ENCODE peak calls at places on chromosomes 16 and 17, in seven cellular contexts. Y, L, J, G, K, D and B are unnamed samples.

GRCh38 chr16:1991135-1991551 is 1.4 kb downstream of the SYNGR3 start:
- DNase-seq in D (peak), G (no peak), J (no peak), Y (no peak), K (no peak), L (no peak), B (no peak)

GRCh38 chr16:85328665-85329058 is 216.4 kb upstream of the CIBAR2 start:
- DNase-seq in D (no peak), Y (no peak), G (no peak), K (no peak), L (no peak), J (no peak), B (no peak)

GRCh38 chr16:66728117-66728787 is 23.2 kb downstream of the DYNC1LI2 start:
- DNase-seq in K (peak), L (no peak), Y (peak), D (no peak), G (peak), J (no peak), B (peak)

GRCh38 chr17:55691666-55692065 is 31.0 kb downstream of the TMEM100 start:
- DNase-seq in L (no peak), D (no peak), G (no peak), K (no peak), J (no peak), Y (no peak), B (no peak)

GRCh38 chr17:28807925-28808641 is 34.5 kb downstream of the FAM222B start:
- DNase-seq in G (no peak), K (peak), J (no peak), D (no peak), L (no peak), Y (peak), B (peak)

GRCh38 chr17:16361874-16362273 is 8.6 kb upstream of the CENPV start:
- DNase-seq in G (no peak), Y (no peak), K (no peak), L (no peak), J (no peak), D (no peak), B (no peak)

GRCh38 chr16:54722210-54722676 is 208.4 kb upstream of the IRX5 start:
- DNase-seq in L (no peak), Y (no peak), J (no peak), G (no peak), D (no peak), K (no peak), B (no peak)

GRCh38 chr16:11389083-11389482 is 43.8 kb downstream of the RMI2 start:
- DNase-seq in Y (no peak), L (no peak), J (no peak), D (no peak), G (no peak), K (no peak), B (no peak)

GRCh38 chr17:78122991-78123249 is 5.6 kb downstream of the TMC6 start:
- DNase-seq in Y (no peak), L (no peak), D (no peak), J (no peak), K (no peak), G (no peak), B (no peak)

GRCh38 chr16:66427451-66427860 is 361 bp downstream of the BEAN1 start:
- DNase-seq in J (no peak), K (no peak), G (no peak), Y (no peak), L (no peak), D (no peak), B (no peak)

GRCh38 chr17:792277-792676 is 10.1 kb downstream of the MRM3 start:
- DNase-seq in L (no peak), K (peak), Y (no peak), G (no peak), D (no peak), J (no peak), B (no peak)

GRCh38 chr17:82435601-82436583 is 14.7 kb downstream of the CYBC1 start:
- DNase-seq in Y (no peak), D (no peak), G (no peak), L (no peak), K (no peak), J (no peak), B (no peak)

GRCh38 chr16:30870904-30871303 is 23.0 kb downstream of the BCL7C start:
- DNase-seq in J (no peak), K (no peak), D (no peak), G (no peak), L (no peak), Y (no peak), B (no peak)

GRCh38 chr16:80167657-80168056 is 373.1 kb upstream of the DYNLRB2 start:
- DNase-seq in G (no peak), D (no peak), Y (no peak), L (no peak), J (no peak), K (no peak), B (no peak)

GRCh38 chr16:46629331-46629843 is 8.2 kb upstream of the SHCBP1 start:
- DNase-seq in D (no peak), G (no peak), J (no peak), Y (peak), L (no peak), K (peak), B (no peak)

GRCh38 chr16:31099860-31100638 is 5.5 kb upstream of the VKORC1 start:
- DNase-seq in K (no peak), D (no peak), J (no peak), Y (peak), G (no peak), L (no peak), B (no peak)

GRCh38 chr17:13477180-13477611 is 124.5 kb downstream of the HS3ST3A1 start:
- DNase-seq in G (no peak), D (no peak), L (no peak), J (no peak), K (no peak), Y (peak), B (no peak)

GRCh38 chr16:23952128-23953041 is 116.6 kb downstream of the PRKCB start:
- DNase-seq in K (no peak), Y (no peak), L (no peak), G (no peak), D (no peak), J (no peak), B (no peak)

GRCh38 chr16:29316673-29317237 is 89.8 kb downstream of the NPIPB11 start:
- DNase-seq in Y (no peak), K (no peak), G (no peak), L (no peak), J (no peak), D (no peak), B (no peak)

GRCh38 chr16:29862383-29862883 is 593 bp downstream of the CDIPT start:
- DNase-seq in L (peak), Y (peak), K (no peak), J (no peak), G (no peak), D (no peak), B (no peak)

GRCh38 chr16:47927330-47927729 is 228.5 kb downstream of the ABCC12 start:
- DNase-seq in G (no peak), D (no peak), J (no peak), Y (peak), K (no peak), L (no peak), B (no peak)

GRCh38 chr17:27649929-27650328 is 18.9 kb downstream of the LGALS9 start:
- DNase-seq in J (no peak), K (no peak), L (peak), G (no peak), D (no peak), Y (no peak), B (no peak)

GRCh38 chr17:68706351-68706750 is 105.2 kb upstream of the FAM20A start:
- DNase-seq in K (no peak), D (no peak), J (no peak), L (no peak), G (no peak), Y (no peak), B (no peak)

GRCh38 chr17:13650096-13650675 is 48.5 kb upstream of the HS3ST3A1 start:
- DNase-seq in K (no peak), J (no peak), L (no peak), G (no peak), D (no peak), Y (no peak), B (no peak)

GRCh38 chr17:41486809-41487530 is 2.7 kb downstream of the KRT36 start:
- DNase-seq in J (no peak), Y (no peak), L (no peak), K (no peak), G (no peak), D (no peak), B (no peak)

GRCh38 chr16:19463468-19464315 is 46.0 kb downstream of the TMC5 start:
- DNase-seq in G (no peak), J (no peak), L (no peak), D (no peak), K (no peak), Y (no peak), B (no peak)

GRCh38 chr17:79745641-79746105 is 14.9 kb downstream of the ENPP7 start:
- DNase-seq in L (no peak), J (no peak), D (peak), Y (no peak), G (no peak), K (no peak), B (no peak)

GRCh38 chr16:57536306-57537193 is at the start of gene CCDC102A:
- DNase-seq in L (peak), D (peak), J (peak), Y (no peak), K (no peak), G (peak), B (no peak)

GRCh38 chr17:3875317-3875716 is 17.5 kb downstream of the CAMKK1 start:
- DNase-seq in D (no peak), Y (no peak), K (no peak), J (no peak), G (no peak), L (no peak), B (no peak)

GRCh38 chr17:3867106-3867505 is 21.1 kb upstream of the NCBP3 start:
- DNase-seq in K (no peak), Y (no peak), L (no peak), G (no peak), D (no peak), J (no peak), B (no peak)

GRCh38 chr17:3873862-3874261 is 19.0 kb downstream of the CAMKK1 start:
- DNase-seq in Y (no peak), D (no peak), G (no peak), K (no peak), J (no peak), L (no peak), B (no peak)

GRCh38 chr17:3867606-3868005 is 21.6 kb upstream of the NCBP3 start:
- DNase-seq in G (no peak), L (no peak), D (no peak), K (no peak), J (no peak), Y (no peak), B (no peak)

DNA sequence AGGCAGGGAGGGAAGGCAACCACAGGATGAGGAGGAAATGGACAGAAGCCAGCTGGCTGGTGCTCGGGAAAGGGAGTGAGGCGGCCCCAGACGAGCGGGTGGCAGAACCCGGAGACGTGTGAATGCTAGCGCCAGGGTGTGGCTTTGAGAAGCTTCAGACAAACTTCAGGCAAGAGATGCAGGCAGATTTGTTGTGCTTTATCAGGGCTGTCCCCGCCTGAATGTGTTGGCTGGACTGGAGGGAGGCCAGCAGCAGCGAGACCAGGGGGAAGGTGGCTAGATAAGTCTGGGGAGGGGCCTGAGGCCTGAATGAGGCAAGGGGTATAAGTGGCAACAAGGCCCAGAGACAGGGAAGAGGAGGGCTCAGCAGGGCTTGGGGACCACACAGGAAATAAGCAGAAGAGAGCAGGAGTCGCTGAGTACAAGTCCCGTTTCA is 22.0 kb downstream of the CAMKK1 start:
- DNase-seq in K (no peak), L (no peak), D (peak), J (no peak), G (no peak), Y (peak), B (no peak)
- H3K4me3 ChIP-seq in K (no peak), L (no peak), D (no peak), J (no peak), G (no peak), Y (no peak), B (no peak)

GRCh38 chr17:45200701-45201100 is 21.0 kb upstream of the FMNL1 start:
- DNase-seq in G (no peak), Y (no peak), L (peak), D (peak), K (no peak), J (no peak), B (no peak)

GRCh38 chr17:45201457-45201856 is 20.2 kb upstream of the FMNL1 start:
- DNase-seq in K (no peak), G (no peak), L (no peak), Y (no peak), D (no peak), J (no peak), B (no peak)

GRCh38 chr17:45197108-45197507 is 24.6 kb upstream of the FMNL1 start:
- DNase-seq in K (no peak), D (no peak), J (no peak), Y (no peak), G (no peak), L (no peak), B (no peak)

GRCh38 chr17:45195424-45195823 is 26.3 kb upstream of the FMNL1 start:
- DNase-seq in L (no peak), K (no peak), G (no peak), D (no peak), Y (no peak), J (no peak), B (no peak)

GRCh38 chr17:45197555-45198334 is 23.9 kb upstream of the FMNL1 start:
- DNase-seq in J (peak), D (peak), G (peak), L (peak), Y (peak), K (peak), B (peak)
- TF ChIP-seq CTCF in J (peak), D (peak), G (peak), L (peak), Y (peak), K (peak), B (peak)

GRCh38 chr17:76441681-76442340 is 11.1 kb downstream of the UBE2O start:
- DNase-seq in K (no peak), L (no peak), Y (no peak), D (no peak), G (no peak), J (no peak), B (no peak)

GRCh38 chr17:76446449-76447231 is 6.3 kb downstream of the UBE2O start:
- DNase-seq in Y (peak), D (no peak), K (peak), L (no peak), G (no peak), J (no peak), B (peak)

GRCh38 chr17:76442341-76443338 is 10.3 kb downstream of the UBE2O start:
- DNase-seq in L (no peak), D (no peak), G (no peak), Y (peak), K (no peak), J (no peak), B (no peak)

GRCh38 chr17:76445697-76446448 is 7.1 kb downstream of the UBE2O start:
- DNase-seq in D (no peak), G (no peak), K (no peak), Y (no peak), L (no peak), J (no peak), B (no peak)

DNA sequence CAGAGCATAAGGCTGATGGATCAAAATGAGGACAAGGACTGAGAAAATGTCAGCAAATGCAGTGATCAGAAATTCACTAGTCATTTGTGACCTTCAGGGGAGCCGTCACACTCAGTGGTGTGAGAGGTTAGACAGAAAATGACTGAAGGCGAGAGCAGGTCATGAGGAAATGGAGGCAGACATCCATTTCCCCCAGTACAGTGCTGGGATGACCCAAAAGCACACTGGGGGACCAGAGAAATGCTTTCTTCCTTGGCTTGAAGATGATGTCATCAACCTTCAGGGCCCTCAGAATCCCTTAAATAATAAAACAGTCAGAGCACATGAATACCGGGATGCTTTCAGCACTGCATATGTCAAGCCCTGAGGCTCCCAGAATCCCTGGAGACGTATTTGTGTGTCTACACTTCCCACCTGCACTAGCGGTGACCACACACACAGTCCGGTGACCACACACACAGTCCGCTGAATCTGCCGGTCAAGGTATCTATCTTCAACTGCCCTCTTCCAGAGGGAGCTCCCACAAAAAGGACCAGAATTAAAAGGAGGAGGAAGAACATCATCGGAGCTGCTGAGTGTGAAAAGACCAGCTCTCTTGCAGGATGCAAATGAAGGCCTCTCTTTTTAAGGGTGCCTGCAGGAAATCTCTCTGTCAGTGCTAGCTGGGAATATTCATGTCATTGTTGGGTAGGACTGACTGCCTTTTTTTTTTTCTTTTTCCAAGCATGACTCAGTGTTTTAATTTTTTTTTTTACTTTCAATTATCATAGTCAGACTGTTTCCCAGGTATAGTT is 8.2 kb downstream of the UBE2O start:
- DNase-seq in Y (peak), D (no peak), K (no peak), G (no peak), J (no peak), L (no peak), B (no peak)
- H3K4me3 ChIP-seq in Y (no peak), D (no peak), K (no peak), G (no peak), J (no peak), L (no peak), B (no peak)

GRCh38 chr17:33647976-33648375 is 354.9 kb upstream of the ASIC2 start:
- DNase-seq in K (peak), L (no peak), Y (peak), G (no peak), J (no peak), D (no peak), B (no peak)
- TF ChIP-seq CTCF in K (peak), L (peak), Y (peak), G (peak), J (peak), D (no peak), B (peak)

DNA sequence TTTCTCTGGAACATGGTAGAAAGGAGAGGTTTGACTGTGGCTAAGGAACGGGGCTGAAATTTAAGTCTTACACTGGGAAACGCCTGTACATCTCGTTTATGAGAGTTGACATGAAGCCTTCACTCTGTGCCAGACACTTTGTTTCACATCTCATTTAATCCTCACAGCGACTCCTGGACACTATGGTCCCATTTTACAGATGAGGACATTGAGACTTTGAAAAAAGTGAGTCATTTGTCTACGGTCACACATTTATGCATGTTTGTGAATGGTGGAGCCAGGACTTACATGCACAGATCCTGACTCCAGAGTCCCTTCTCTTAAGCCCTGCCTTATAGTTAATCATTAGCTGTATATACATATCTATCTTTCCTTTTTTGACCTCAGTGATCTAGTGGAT is 318.4 kb upstream of the EEF2KMT start:
- DNase-seq in D (no peak), L (no peak), J (no peak), Y (no peak), K (no peak), G (no peak), B (no peak)
- H3K4me3 ChIP-seq in D (no peak), L (no peak), J (no peak), Y (no peak), K (no peak), G (no peak), B (no peak)

GRCh38 chr16:72664480-72665408 is 383.2 kb downstream of the ZFHX3 start:
- DNase-seq in G (peak), D (peak), K (peak), J (peak), Y (peak), L (peak), B (peak)
- TF ChIP-seq CTCF in G (no peak), D (no peak), K (no peak), J (no peak), Y (no peak), L (no peak), B (peak)

GRCh38 chr17:47834756-47835155 is 3.3 kb downstream of the LRRC46 start:
- DNase-seq in J (no peak), K (no peak), D (no peak), G (no peak), Y (no peak), L (no peak), B (no peak)
- H3K4me3 ChIP-seq in J (no peak), K (no peak), D (no peak), G (no peak), Y (no peak), L (no peak), B (no peak)

DNA sequence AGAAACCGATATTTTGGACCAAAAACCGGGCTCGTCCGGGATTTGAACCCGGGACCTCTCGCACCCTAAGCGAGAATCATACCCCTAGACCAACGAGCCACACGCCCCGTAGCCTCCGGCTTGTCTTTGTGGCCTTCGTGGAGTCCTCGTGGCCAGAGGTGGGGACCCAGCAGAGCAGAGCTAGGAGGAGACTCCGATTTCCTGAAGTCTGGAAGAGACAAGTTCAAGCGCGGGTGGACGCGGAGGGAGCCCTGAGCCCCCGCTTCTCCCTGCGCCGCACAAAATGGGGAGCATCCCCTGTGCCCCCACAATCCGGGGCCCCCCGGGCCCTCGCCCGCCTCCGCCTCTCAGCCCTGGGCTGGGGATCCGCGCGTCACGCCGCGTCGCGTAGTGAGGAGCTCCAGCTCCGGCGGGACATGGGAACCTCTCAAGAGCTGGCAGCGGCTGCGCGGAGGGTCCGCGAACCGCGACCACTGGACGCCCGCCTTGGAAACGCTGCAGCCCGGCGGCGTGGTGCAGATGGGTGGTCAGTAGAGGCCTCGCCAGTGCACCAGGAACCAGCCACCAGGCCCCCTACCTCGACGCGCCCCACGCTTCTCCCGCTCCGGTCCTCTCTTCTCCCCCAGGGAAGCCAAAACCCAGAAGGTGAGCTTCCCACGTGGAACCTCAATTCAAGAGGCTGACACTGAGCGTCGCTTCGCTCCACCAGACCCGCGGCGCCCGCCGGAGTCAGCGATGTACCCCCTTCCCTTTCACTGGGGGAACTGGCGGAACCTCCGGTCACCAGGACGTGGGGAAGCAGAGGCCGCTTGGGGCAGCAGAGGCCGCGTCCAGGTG is 5.2 kb upstream of the OR1F1 start:
- DNase-seq in K (peak), D (no peak), Y (peak), L (no peak), G (no peak), J (no peak), B (no peak)
- TF ChIP-seq CTCF in K (no peak), D (no peak), Y (peak), L (peak), G (no peak), J (peak), B (peak)